ENCODE peak calls at places on chromosomes 1 and 21, in five cellular contexts. C, D, J, E and F are unnamed samples.

GRCh38 chr21:46604975-46605758 is at the start of gene S100B:
- DNase-seq in D (no peak), E (no peak), J (no peak), C (no peak), F (peak; percentile 86)

GRCh38 chr1:176195547-176195946 is 11.5 kb downstream of the COP1 start:
- DNase-seq in D (no peak), J (no peak), C (no peak), E (no peak), F (peak; percentile 15)

GRCh38 chr1:34164510-34165381 is at the start of gene CSMD2:
- DNase-seq in D (no peak), J (no peak), E (no peak), C (no peak), F (peak; percentile 83)

GRCh38 chr1:235090406-235091069 is 38.1 kb downstream of the TOMM20 start:
- DNase-seq in D (peak; percentile 72), E (no peak), C (peak; percentile 82), J (peak; percentile 66), F (no peak)

GRCh38 chr1:37127254-37127748 is 93.0 kb upstream of the GRIK3 start:
- DNase-seq in E (no peak), C (no peak), D (no peak), J (no peak), F (no peak)

GRCh38 chr1:214213136-214213535 is 67.8 kb upstream of the SMYD2 start:
- DNase-seq in E (no peak), J (no peak), D (no peak), C (no peak), F (no peak)

GRCh38 chr1:7230896-7231210 is 445.6 kb downstream of the CAMTA1 start:
- DNase-seq in C (no peak), D (no peak), E (no peak), J (no peak), F (no peak)

GRCh38 chr1:152646656-152647055 is 16.5 kb upstream of the LCE2D start:
- DNase-seq in J (no peak), E (no peak), D (no peak), C (no peak), F (no peak)

GRCh38 chr1:64654519-64655341 is 90.1 kb upstream of the RAVER2 start:
- DNase-seq in E (no peak), C (no peak), D (no peak), J (no peak), F (no peak)

GRCh38 chr1:3803905-3804626 is 7.8 kb upstream of the LRRC47 start:
- DNase-seq in J (peak; percentile 65), C (no peak), D (no peak), E (no peak), F (no peak)

GRCh38 chr21:38733973-38734546 is 71.7 kb upstream of the ETS2 start:
- DNase-seq in D (peak; percentile 54), E (peak; percentile 12), C (peak; percentile 61), J (peak; percentile 80), F (peak; percentile 81)

GRCh38 chr1:14913475-14914155 is 239.9 kb upstream of the TMEM51 start:
- DNase-seq in D (no peak), E (peak; percentile 65), C (no peak), J (no peak), F (no peak)

GRCh38 chr21:45219517-45219916 is 68.2 kb downstream of the POFUT2 start:
- DNase-seq in J (no peak), C (no peak), E (no peak), D (no peak), F (no peak)

GRCh38 chr21:31136891-31137290 is 98.6 kb upstream of the KRTAP19-8 start:
- DNase-seq in C (no peak), D (no peak), E (peak; percentile 47), J (peak; percentile 14), F (peak; percentile 42)

GRCh38 chr21:42106425-42106824 is 35.3 kb downstream of the UMODL1 start:
- DNase-seq in D (no peak), J (no peak), E (no peak), C (no peak), F (no peak)

GRCh38 chr1:231949277-231950122 is 322.9 kb downstream of the DISC1 start:
- DNase-seq in E (no peak), D (peak; percentile 27), C (no peak), J (no peak), F (no peak)

GRCh38 chr1:1240822-1241587 is 5.5 kb downstream of the C1QTNF12 start:
- DNase-seq in D (no peak), J (no peak), C (peak; percentile 46), E (no peak), F (no peak)

GRCh38 chr1:113943028-113943811 is 14.1 kb downstream of the HIPK1 start:
- DNase-seq in C (no peak), D (no peak), E (no peak), J (no peak), F (no peak)

GRCh38 chr1:202288177-202288576 is 53.6 kb downstream of the UBE2T start:
- DNase-seq in C (no peak), E (no peak), D (no peak), J (no peak), F (no peak)

GRCh38 chr1:11795238-11795890 is 10.4 kb downstream of the MTHFR start:
- DNase-seq in D (no peak), E (no peak), C (no peak), J (no peak), F (no peak)

GRCh38 chr1:156245451-156246232 is 2.2 kb downstream of the PAQR6 start:
- DNase-seq in D (no peak), C (no peak), E (no peak), J (no peak), F (peak; percentile 42)

GRCh38 chr1:230706020-230706699 is 7.8 kb downstream of the AGT start:
- DNase-seq in E (no peak), D (no peak), C (no peak), J (no peak), F (no peak)

GRCh38 chr1:207454046-207454964 is at the start of gene CR2:
- DNase-seq in C (peak; percentile 3), J (peak; percentile 71), D (peak; percentile 59), E (no peak), F (peak; percentile 23)

GRCh38 chr1:19391596-19391981 is 79.5 kb downstream of the SLC66A1 start:
- DNase-seq in C (no peak), E (no peak), D (no peak), J (no peak), F (no peak)

GRCh38 chr1:234866007-234866866 is 256.3 kb upstream of the IRF2BP2 start:
- DNase-seq in C (peak; percentile 81), J (peak; percentile 98), E (no peak), D (no peak), F (no peak)

GRCh38 chr1:73627723-73628122 is 570.3 kb downstream of the LRRIQ3 start:
- DNase-seq in E (no peak), J (no peak), D (no peak), C (no peak), F (no peak)

GRCh38 chr21:28636988-28637691 is 355.5 kb downstream of the LTN1 start:
- DNase-seq in J (no peak), C (no peak), D (no peak), E (no peak), F (no peak)

GRCh38 chr1:33473900-33474299 is 1.5 kb downstream of the ZSCAN20 start:
- DNase-seq in J (no peak), D (no peak), C (no peak), E (no peak), F (no peak)

GRCh38 chr1:156895927-156896326 is 2.4 kb downstream of the PEAR1 start:
- DNase-seq in J (no peak), E (no peak), D (no peak), C (no peak), F (no peak)

GRCh38 chr1:92764116-92764515 is 20.8 kb downstream of the EVI5 start:
- DNase-seq in E (no peak), J (no peak), D (no peak), C (no peak), F (no peak)

GRCh38 chr1:92768286-92768685 is 16.6 kb downstream of the EVI5 start:
- DNase-seq in C (no peak), J (no peak), D (no peak), E (no peak), F (no peak)

GRCh38 chr1:92756537-92756936 is 28.4 kb downstream of the EVI5 start:
- DNase-seq in E (no peak), J (peak; percentile 9), D (no peak), C (no peak), F (no peak)

GRCh38 chr1:92759361-92759760 is 25.5 kb downstream of the EVI5 start:
- DNase-seq in J (no peak), D (no peak), E (no peak), C (no peak), F (no peak)

GRCh38 chr1:92762355-92762754 is 22.6 kb downstream of the EVI5 start:
- DNase-seq in E (no peak), D (no peak), J (no peak), C (no peak), F (no peak)
- H3K9ac ChIP-seq in E (no peak overlapping the region), D (no peak overlapping the region), J (no peak overlapping the region), C (no peak overlapping the region), F (no peak overlapping the region)

GRCh38 chr1:47226121-47226977 is 5.7 kb downstream of the TAL1 start:
- DNase-seq in D (no peak), J (no peak), C (no peak), E (no peak), F (no peak)

GRCh38 chr1:47223921-47224675 is 7.9 kb downstream of the TAL1 start:
- DNase-seq in J (no peak), E (no peak), D (no peak), C (no peak), F (no peak)

GRCh38 chr1:47224676-47225399 is 7.2 kb downstream of the TAL1 start:
- DNase-seq in J (no peak), D (no peak), C (no peak), E (no peak), F (peak; percentile 57)

GRCh38 chr1:47227370-47228232 is 4.4 kb downstream of the TAL1 start:
- DNase-seq in E (no peak), D (no peak), J (peak; percentile 50), C (no peak), F (no peak)

GRCh38 chr1:47225430-47226100 is 6.5 kb downstream of the TAL1 start:
- DNase-seq in J (no peak), D (no peak), E (no peak), C (no peak), F (peak; percentile 74)
- TF ChIP-seq GABPA in J (no peak), D (no peak), E (no peak), C (no peak), F (no peak)

GRCh38 chr1:22037520-22037919 is 15.0 kb upstream of the CDC42 start:
- DNase-seq in C (no peak), E (no peak), J (no peak), D (no peak), F (no peak)
- H3K9ac ChIP-seq in C (no peak overlapping the region), E (no peak overlapping the region), J (no peak overlapping the region), D (no peak overlapping the region), F (no peak overlapping the region)

DNA sequence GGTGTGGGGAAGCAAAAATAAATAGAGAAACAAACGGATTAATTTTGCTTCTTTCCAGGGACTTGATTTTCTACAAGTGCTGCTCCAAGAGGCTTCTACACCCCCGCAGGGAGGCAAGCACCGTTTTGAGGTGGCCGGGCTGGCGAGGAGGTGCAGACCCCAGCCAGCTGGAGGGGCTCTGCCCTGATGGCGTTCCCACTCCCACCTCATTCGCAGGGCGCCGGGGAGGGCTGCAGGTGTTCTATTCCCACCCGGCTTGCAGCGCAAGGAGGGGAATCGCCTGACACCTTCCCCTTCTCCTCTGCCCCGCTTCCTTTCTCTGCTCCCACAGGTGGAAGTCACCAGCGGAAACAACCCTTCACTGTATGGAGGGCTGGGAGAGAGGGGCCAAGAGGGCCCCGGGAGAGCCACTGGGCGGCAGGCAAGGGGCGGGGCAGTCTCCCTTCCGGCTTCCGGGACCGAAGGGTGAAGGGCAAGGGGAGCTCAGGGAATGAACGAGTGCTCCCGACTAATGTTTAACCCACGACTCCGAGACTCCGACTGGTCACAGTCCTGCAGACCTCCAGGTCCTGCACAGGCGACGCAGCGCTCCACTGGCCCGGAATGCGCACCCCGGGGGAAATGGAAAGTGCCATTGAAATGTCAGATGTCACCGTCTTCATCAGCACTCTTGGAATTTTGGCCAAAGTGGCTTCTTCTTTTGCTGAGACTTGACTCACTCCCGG is 29.1 kb downstream of the TEX35 start:
- DNase-seq in C (peak; percentile 88), E (no peak), J (peak; percentile 21), D (no peak), F (peak; percentile 82)
- TF ChIP-seq GABPA in C (peak; percentile 60), E (peak; percentile 36), J (peak; percentile 67), D (no peak), F (peak; percentile 66)